ENCODE peak calls at places on chromosomes 1 and 21, in ten cellular contexts. One of them, this sample, is unnamed.

GRCh38 chr1:110605901-110606783 is at the start of gene KCNA2:
- DNase-seq in body of pancreas: peak; percentile 54
- DNase-seq in T-helper 22 cell: no peak
- DNase-seq in T-helper 9 cell: no peak
- DNase-seq in endothelial cell: peak; percentile 63
- DNase-seq in activated naive CD4-positive, alpha-beta T cell treated with anti-CD3 and anti-CD28 coated beads, Interleukin-2, amount 50 U/mL, for 16 hours: peak; percentile 18
- DNase-seq in H9: peak; percentile 71
- DNase-seq in NCI-H1417: peak; percentile 54
- DNase-seq in activated CD4-positive, CD25-positive, alpha-beta regulatory T cell treated with anti-CD3 and anti-CD28 coated beads, Interleukin-2, amount 50 U/mL, for 16 hours: no peak
- DNase-seq in foreskin fibroblast: peak; percentile 46
- DNase-seq in this sample: peak; percentile 43

GRCh38 chr1:15282038-15282437 is 35.0 kb downstream of the FHAD1 start:
- DNase-seq in NCI-H1417: no peak
- DNase-seq in activated naive CD4-positive, alpha-beta T cell treated with anti-CD3 and anti-CD28 coated beads, Interleukin-2, amount 50 U/mL, for 16 hours: no peak
- DNase-seq in body of pancreas: no peak
- DNase-seq in foreskin fibroblast: no peak
- DNase-seq in endothelial cell: no peak
- DNase-seq in T-helper 9 cell: no peak
- DNase-seq in T-helper 22 cell: no peak
- DNase-seq in H9: no peak
- DNase-seq in activated CD4-positive, CD25-positive, alpha-beta regulatory T cell treated with anti-CD3 and anti-CD28 coated beads, Interleukin-2, amount 50 U/mL, for 16 hours: no peak
- DNase-seq in this sample: no peak

GRCh38 chr1:30171956-30172694 is 551.3 kb downstream of the MATN1 start:
- DNase-seq in foreskin fibroblast: no peak
- DNase-seq in NCI-H1417: no peak
- DNase-seq in body of pancreas: no peak
- DNase-seq in activated CD4-positive, CD25-positive, alpha-beta regulatory T cell treated with anti-CD3 and anti-CD28 coated beads, Interleukin-2, amount 50 U/mL, for 16 hours: no peak
- DNase-seq in H9: no peak
- DNase-seq in activated naive CD4-positive, alpha-beta T cell treated with anti-CD3 and anti-CD28 coated beads, Interleukin-2, amount 50 U/mL, for 16 hours: no peak
- DNase-seq in T-helper 22 cell: no peak
- DNase-seq in T-helper 9 cell: no peak
- DNase-seq in endothelial cell: no peak
- DNase-seq in this sample: no peak

GRCh38 chr1:61097326-61097725 is 15.0 kb downstream of the NFIA start:
- DNase-seq in activated CD4-positive, CD25-positive, alpha-beta regulatory T cell treated with anti-CD3 and anti-CD28 coated beads, Interleukin-2, amount 50 U/mL, for 16 hours: no peak
- DNase-seq in foreskin fibroblast: peak; percentile 78
- DNase-seq in endothelial cell: no peak
- DNase-seq in body of pancreas: no peak
- DNase-seq in H9: no peak
- DNase-seq in activated naive CD4-positive, alpha-beta T cell treated with anti-CD3 and anti-CD28 coated beads, Interleukin-2, amount 50 U/mL, for 16 hours: no peak
- DNase-seq in T-helper 22 cell: no peak
- DNase-seq in T-helper 9 cell: no peak
- DNase-seq in NCI-H1417: no peak
- DNase-seq in this sample: no peak

GRCh38 chr1:104648269-104648691 is 898.6 kb downstream of the AMY1C start:
- DNase-seq in endothelial cell: peak; percentile 12
- DNase-seq in H9: no peak
- DNase-seq in activated CD4-positive, CD25-positive, alpha-beta regulatory T cell treated with anti-CD3 and anti-CD28 coated beads, Interleukin-2, amount 50 U/mL, for 16 hours: no peak
- DNase-seq in T-helper 22 cell: no peak
- DNase-seq in foreskin fibroblast: peak; percentile 9
- DNase-seq in NCI-H1417: peak; percentile 95
- DNase-seq in activated naive CD4-positive, alpha-beta T cell treated with anti-CD3 and anti-CD28 coated beads, Interleukin-2, amount 50 U/mL, for 16 hours: no peak
- DNase-seq in body of pancreas: no peak
- DNase-seq in T-helper 9 cell: no peak
- DNase-seq in this sample: no peak

GRCh38 chr1:225866061-225866844 is 15.9 kb downstream of the TMEM63A start:
- DNase-seq in endothelial cell: no peak
- DNase-seq in activated naive CD4-positive, alpha-beta T cell treated with anti-CD3 and anti-CD28 coated beads, Interleukin-2, amount 50 U/mL, for 16 hours: peak; percentile 81
- DNase-seq in T-helper 22 cell: peak; percentile 71
- DNase-seq in body of pancreas: no peak
- DNase-seq in foreskin fibroblast: peak; percentile 59
- DNase-seq in H9: no peak
- DNase-seq in activated CD4-positive, CD25-positive, alpha-beta regulatory T cell treated with anti-CD3 and anti-CD28 coated beads, Interleukin-2, amount 50 U/mL, for 16 hours: peak; percentile 38
- DNase-seq in NCI-H1417: no peak
- DNase-seq in T-helper 9 cell: peak; percentile 57
- DNase-seq in this sample: no peak

GRCh38 chr1:67175713-67176112 is 9.5 kb downstream of the IL23R start:
- DNase-seq in endothelial cell: no peak
- DNase-seq in T-helper 9 cell: no peak
- DNase-seq in activated naive CD4-positive, alpha-beta T cell treated with anti-CD3 and anti-CD28 coated beads, Interleukin-2, amount 50 U/mL, for 16 hours: no peak
- DNase-seq in H9: no peak
- DNase-seq in T-helper 22 cell: no peak
- DNase-seq in activated CD4-positive, CD25-positive, alpha-beta regulatory T cell treated with anti-CD3 and anti-CD28 coated beads, Interleukin-2, amount 50 U/mL, for 16 hours: no peak
- DNase-seq in body of pancreas: no peak
- DNase-seq in NCI-H1417: no peak
- DNase-seq in foreskin fibroblast: no peak
- DNase-seq in this sample: no peak

GRCh38 chr1:198858026-198858425 is 219.2 kb downstream of the PTPRC start:
- DNase-seq in activated CD4-positive, CD25-positive, alpha-beta regulatory T cell treated with anti-CD3 and anti-CD28 coated beads, Interleukin-2, amount 50 U/mL, for 16 hours: no peak
- DNase-seq in activated naive CD4-positive, alpha-beta T cell treated with anti-CD3 and anti-CD28 coated beads, Interleukin-2, amount 50 U/mL, for 16 hours: no peak
- DNase-seq in NCI-H1417: no peak
- DNase-seq in foreskin fibroblast: no peak
- DNase-seq in H9: no peak
- DNase-seq in body of pancreas: no peak
- DNase-seq in T-helper 9 cell: no peak
- DNase-seq in T-helper 22 cell: no peak
- DNase-seq in endothelial cell: no peak
- DNase-seq in this sample: no peak

GRCh38 chr1:207807395-207808321 is 55.8 kb downstream of the CD46 start:
- DNase-seq in H9: no peak
- DNase-seq in NCI-H1417: no peak
- DNase-seq in activated naive CD4-positive, alpha-beta T cell treated with anti-CD3 and anti-CD28 coated beads, Interleukin-2, amount 50 U/mL, for 16 hours: no peak
- DNase-seq in endothelial cell: no peak
- DNase-seq in T-helper 9 cell: no peak
- DNase-seq in foreskin fibroblast: no peak
- DNase-seq in activated CD4-positive, CD25-positive, alpha-beta regulatory T cell treated with anti-CD3 and anti-CD28 coated beads, Interleukin-2, amount 50 U/mL, for 16 hours: no peak
- DNase-seq in body of pancreas: peak; percentile 62
- DNase-seq in T-helper 22 cell: no peak
- DNase-seq in this sample: no peak

GRCh38 chr1:54153548-54154439 is 994 bp upstream of the CDCP2 start:
- DNase-seq in T-helper 22 cell: no peak
- DNase-seq in T-helper 9 cell: no peak
- DNase-seq in activated naive CD4-positive, alpha-beta T cell treated with anti-CD3 and anti-CD28 coated beads, Interleukin-2, amount 50 U/mL, for 16 hours: no peak
- DNase-seq in H9: peak; percentile 55
- DNase-seq in activated CD4-positive, CD25-positive, alpha-beta regulatory T cell treated with anti-CD3 and anti-CD28 coated beads, Interleukin-2, amount 50 U/mL, for 16 hours: no peak
- DNase-seq in endothelial cell: no peak
- DNase-seq in foreskin fibroblast: peak; percentile 85
- DNase-seq in body of pancreas: peak; percentile 65
- DNase-seq in NCI-H1417: no peak
- DNase-seq in this sample: peak; percentile 55

GRCh38 chr1:87141556-87141955 is 187.1 kb upstream of the LMO4 start:
- DNase-seq in body of pancreas: no peak
- DNase-seq in H9: no peak
- DNase-seq in activated naive CD4-positive, alpha-beta T cell treated with anti-CD3 and anti-CD28 coated beads, Interleukin-2, amount 50 U/mL, for 16 hours: no peak
- DNase-seq in T-helper 22 cell: no peak
- DNase-seq in endothelial cell: no peak
- DNase-seq in T-helper 9 cell: no peak
- DNase-seq in activated CD4-positive, CD25-positive, alpha-beta regulatory T cell treated with anti-CD3 and anti-CD28 coated beads, Interleukin-2, amount 50 U/mL, for 16 hours: no peak
- DNase-seq in foreskin fibroblast: no peak
- DNase-seq in NCI-H1417: peak; percentile 91
- DNase-seq in this sample: no peak

GRCh38 chr1:192967211-192967877 is 91.8 kb downstream of the UCHL5 start:
- DNase-seq in H9: no peak
- DNase-seq in T-helper 22 cell: no peak
- DNase-seq in activated naive CD4-positive, alpha-beta T cell treated with anti-CD3 and anti-CD28 coated beads, Interleukin-2, amount 50 U/mL, for 16 hours: no peak
- DNase-seq in NCI-H1417: no peak
- DNase-seq in activated CD4-positive, CD25-positive, alpha-beta regulatory T cell treated with anti-CD3 and anti-CD28 coated beads, Interleukin-2, amount 50 U/mL, for 16 hours: no peak
- DNase-seq in T-helper 9 cell: no peak
- DNase-seq in foreskin fibroblast: no peak
- DNase-seq in body of pancreas: no peak
- DNase-seq in endothelial cell: no peak
- DNase-seq in this sample: no peak

GRCh38 chr1:55034476-55035133 is 4.7 kb upstream of the PCSK9 start:
- DNase-seq in body of pancreas: no peak
- DNase-seq in NCI-H1417: no peak
- DNase-seq in foreskin fibroblast: peak; percentile 60
- DNase-seq in endothelial cell: no peak
- DNase-seq in H9: no peak
- DNase-seq in activated CD4-positive, CD25-positive, alpha-beta regulatory T cell treated with anti-CD3 and anti-CD28 coated beads, Interleukin-2, amount 50 U/mL, for 16 hours: no peak
- DNase-seq in T-helper 22 cell: no peak
- DNase-seq in activated naive CD4-positive, alpha-beta T cell treated with anti-CD3 and anti-CD28 coated beads, Interleukin-2, amount 50 U/mL, for 16 hours: no peak
- DNase-seq in T-helper 9 cell: no peak
- DNase-seq in this sample: no peak

GRCh38 chr1:2446394-2446793 is 29.7 kb upstream of the PLCH2 start:
- DNase-seq in activated CD4-positive, CD25-positive, alpha-beta regulatory T cell treated with anti-CD3 and anti-CD28 coated beads, Interleukin-2, amount 50 U/mL, for 16 hours: no peak
- DNase-seq in foreskin fibroblast: peak; percentile 59
- DNase-seq in endothelial cell: no peak
- DNase-seq in T-helper 22 cell: no peak
- DNase-seq in activated naive CD4-positive, alpha-beta T cell treated with anti-CD3 and anti-CD28 coated beads, Interleukin-2, amount 50 U/mL, for 16 hours: no peak
- DNase-seq in T-helper 9 cell: no peak
- DNase-seq in H9: no peak
- DNase-seq in NCI-H1417: peak; percentile 3
- DNase-seq in body of pancreas: no peak
- DNase-seq in this sample: no peak

GRCh38 chr1:174135200-174135599 is 24.1 kb upstream of the RABGAP1L start:
- DNase-seq in T-helper 22 cell: no peak
- DNase-seq in activated CD4-positive, CD25-positive, alpha-beta regulatory T cell treated with anti-CD3 and anti-CD28 coated beads, Interleukin-2, amount 50 U/mL, for 16 hours: no peak
- DNase-seq in H9: no peak
- DNase-seq in NCI-H1417: no peak
- DNase-seq in foreskin fibroblast: peak; percentile 11
- DNase-seq in T-helper 9 cell: no peak
- DNase-seq in body of pancreas: no peak
- DNase-seq in activated naive CD4-positive, alpha-beta T cell treated with anti-CD3 and anti-CD28 coated beads, Interleukin-2, amount 50 U/mL, for 16 hours: no peak
- DNase-seq in endothelial cell: no peak
- DNase-seq in this sample: no peak

GRCh38 chr1:18900303-18900841 is 2.0 kb downstream of the ALDH4A1 start:
- DNase-seq in T-helper 22 cell: no peak
- DNase-seq in activated CD4-positive, CD25-positive, alpha-beta regulatory T cell treated with anti-CD3 and anti-CD28 coated beads, Interleukin-2, amount 50 U/mL, for 16 hours: no peak
- DNase-seq in body of pancreas: no peak
- DNase-seq in NCI-H1417: no peak
- DNase-seq in activated naive CD4-positive, alpha-beta T cell treated with anti-CD3 and anti-CD28 coated beads, Interleukin-2, amount 50 U/mL, for 16 hours: no peak
- DNase-seq in T-helper 9 cell: no peak
- DNase-seq in foreskin fibroblast: peak; percentile 42
- DNase-seq in endothelial cell: no peak
- DNase-seq in H9: no peak
- DNase-seq in this sample: no peak

GRCh38 chr1:86753700-86754099 is 49.3 kb downstream of the SH3GLB1 start:
- DNase-seq in activated CD4-positive, CD25-positive, alpha-beta regulatory T cell treated with anti-CD3 and anti-CD28 coated beads, Interleukin-2, amount 50 U/mL, for 16 hours: no peak
- DNase-seq in T-helper 22 cell: no peak
- DNase-seq in body of pancreas: no peak
- DNase-seq in endothelial cell: no peak
- DNase-seq in T-helper 9 cell: no peak
- DNase-seq in foreskin fibroblast: peak; percentile 52
- DNase-seq in H9: no peak
- DNase-seq in activated naive CD4-positive, alpha-beta T cell treated with anti-CD3 and anti-CD28 coated beads, Interleukin-2, amount 50 U/mL, for 16 hours: no peak
- DNase-seq in NCI-H1417: peak; percentile 78
- DNase-seq in this sample: no peak

GRCh38 chr1:153796786-153797659 is 21.8 kb downstream of the SLC27A3 start:
- DNase-seq in T-helper 9 cell: peak; percentile 83
- DNase-seq in activated CD4-positive, CD25-positive, alpha-beta regulatory T cell treated with anti-CD3 and anti-CD28 coated beads, Interleukin-2, amount 50 U/mL, for 16 hours: peak; percentile 72
- DNase-seq in activated naive CD4-positive, alpha-beta T cell treated with anti-CD3 and anti-CD28 coated beads, Interleukin-2, amount 50 U/mL, for 16 hours: peak; percentile 83
- DNase-seq in body of pancreas: peak; percentile 91
- DNase-seq in foreskin fibroblast: peak; percentile 78
- DNase-seq in NCI-H1417: peak; percentile 79
- DNase-seq in H9: peak; percentile 84
- DNase-seq in T-helper 22 cell: peak; percentile 53
- DNase-seq in endothelial cell: peak; percentile 76
- DNase-seq in this sample: peak; percentile 96

GRCh38 chr1:26164036-26164927 is 4.5 kb downstream of the C1orf232 start:
- DNase-seq in T-helper 9 cell: peak; percentile 53
- DNase-seq in body of pancreas: peak; percentile 52
- DNase-seq in activated CD4-positive, CD25-positive, alpha-beta regulatory T cell treated with anti-CD3 and anti-CD28 coated beads, Interleukin-2, amount 50 U/mL, for 16 hours: no peak
- DNase-seq in endothelial cell: peak; percentile 78
- DNase-seq in foreskin fibroblast: peak; percentile 69
- DNase-seq in H9: peak; percentile 85
- DNase-seq in activated naive CD4-positive, alpha-beta T cell treated with anti-CD3 and anti-CD28 coated beads, Interleukin-2, amount 50 U/mL, for 16 hours: peak; percentile 65
- DNase-seq in T-helper 22 cell: no peak
- DNase-seq in NCI-H1417: peak; percentile 19
- DNase-seq in this sample: peak; percentile 34

GRCh38 chr1:47785561-47786271 is 211.5 kb downstream of the TRABD2B start:
- DNase-seq in activated CD4-positive, CD25-positive, alpha-beta regulatory T cell treated with anti-CD3 and anti-CD28 coated beads, Interleukin-2, amount 50 U/mL, for 16 hours: no peak
- DNase-seq in T-helper 22 cell: no peak
- DNase-seq in body of pancreas: no peak
- DNase-seq in activated naive CD4-positive, alpha-beta T cell treated with anti-CD3 and anti-CD28 coated beads, Interleukin-2, amount 50 U/mL, for 16 hours: no peak
- DNase-seq in foreskin fibroblast: peak; percentile 41
- DNase-seq in T-helper 9 cell: no peak
- DNase-seq in NCI-H1417: no peak
- DNase-seq in H9: peak; percentile 78
- DNase-seq in endothelial cell: peak; percentile 28
- DNase-seq in this sample: peak; percentile 48

GRCh38 chr1:245168921-245169320 is 14.1 kb downstream of the KIF26B start:
- DNase-seq in T-helper 22 cell: no peak
- DNase-seq in activated CD4-positive, CD25-positive, alpha-beta regulatory T cell treated with anti-CD3 and anti-CD28 coated beads, Interleukin-2, amount 50 U/mL, for 16 hours: no peak
- DNase-seq in foreskin fibroblast: no peak
- DNase-seq in endothelial cell: no peak
- DNase-seq in activated naive CD4-positive, alpha-beta T cell treated with anti-CD3 and anti-CD28 coated beads, Interleukin-2, amount 50 U/mL, for 16 hours: no peak
- DNase-seq in body of pancreas: no peak
- DNase-seq in NCI-H1417: no peak
- DNase-seq in T-helper 9 cell: no peak
- DNase-seq in H9: no peak
- DNase-seq in this sample: peak; percentile 34

GRCh38 chr21:40067751-40068150 is 200.5 kb downstream of the PCP4 start:
- DNase-seq in foreskin fibroblast: no peak
- DNase-seq in T-helper 22 cell: no peak
- DNase-seq in endothelial cell: no peak
- DNase-seq in T-helper 9 cell: no peak
- DNase-seq in activated naive CD4-positive, alpha-beta T cell treated with anti-CD3 and anti-CD28 coated beads, Interleukin-2, amount 50 U/mL, for 16 hours: no peak
- DNase-seq in NCI-H1417: no peak
- DNase-seq in body of pancreas: no peak
- DNase-seq in H9: no peak
- DNase-seq in activated CD4-positive, CD25-positive, alpha-beta regulatory T cell treated with anti-CD3 and anti-CD28 coated beads, Interleukin-2, amount 50 U/mL, for 16 hours: no peak
- DNase-seq in this sample: no peak

GRCh38 chr1:219961684-219962083 is 33.3 kb upstream of the SLC30A10 start:
- DNase-seq in endothelial cell: no peak
- DNase-seq in activated naive CD4-positive, alpha-beta T cell treated with anti-CD3 and anti-CD28 coated beads, Interleukin-2, amount 50 U/mL, for 16 hours: no peak
- DNase-seq in H9: no peak
- DNase-seq in body of pancreas: no peak
- DNase-seq in T-helper 9 cell: no peak
- DNase-seq in foreskin fibroblast: no peak
- DNase-seq in activated CD4-positive, CD25-positive, alpha-beta regulatory T cell treated with anti-CD3 and anti-CD28 coated beads, Interleukin-2, amount 50 U/mL, for 16 hours: no peak
- DNase-seq in T-helper 22 cell: no peak
- DNase-seq in NCI-H1417: no peak
- DNase-seq in this sample: no peak

GRCh38 chr1:238960071-238960470 is 426.3 kb upstream of the CHRM3 start:
- DNase-seq in T-helper 9 cell: no peak
- DNase-seq in body of pancreas: no peak
- DNase-seq in H9: no peak
- DNase-seq in endothelial cell: no peak
- DNase-seq in activated CD4-positive, CD25-positive, alpha-beta regulatory T cell treated with anti-CD3 and anti-CD28 coated beads, Interleukin-2, amount 50 U/mL, for 16 hours: no peak
- DNase-seq in foreskin fibroblast: no peak
- DNase-seq in NCI-H1417: no peak
- DNase-seq in T-helper 22 cell: no peak
- DNase-seq in activated naive CD4-positive, alpha-beta T cell treated with anti-CD3 and anti-CD28 coated beads, Interleukin-2, amount 50 U/mL, for 16 hours: no peak
- DNase-seq in this sample: peak; percentile 58

GRCh38 chr1:37951783-37952624 is 5.2 kb upstream of the INPP5B start:
- DNase-seq in endothelial cell: no peak
- DNase-seq in activated CD4-positive, CD25-positive, alpha-beta regulatory T cell treated with anti-CD3 and anti-CD28 coated beads, Interleukin-2, amount 50 U/mL, for 16 hours: no peak
- DNase-seq in T-helper 9 cell: no peak
- DNase-seq in NCI-H1417: no peak
- DNase-seq in activated naive CD4-positive, alpha-beta T cell treated with anti-CD3 and anti-CD28 coated beads, Interleukin-2, amount 50 U/mL, for 16 hours: no peak
- DNase-seq in H9: no peak
- DNase-seq in T-helper 22 cell: no peak
- DNase-seq in foreskin fibroblast: no peak
- DNase-seq in body of pancreas: no peak
- DNase-seq in this sample: no peak

GRCh38 chr21:46397211-46397905 is 61.3 kb upstream of the DIP2A start:
- DNase-seq in activated CD4-positive, CD25-positive, alpha-beta regulatory T cell treated with anti-CD3 and anti-CD28 coated beads, Interleukin-2, amount 50 U/mL, for 16 hours: no peak
- DNase-seq in T-helper 9 cell: no peak
- DNase-seq in foreskin fibroblast: no peak
- DNase-seq in activated naive CD4-positive, alpha-beta T cell treated with anti-CD3 and anti-CD28 coated beads, Interleukin-2, amount 50 U/mL, for 16 hours: no peak
- DNase-seq in T-helper 22 cell: no peak
- DNase-seq in endothelial cell: no peak
- DNase-seq in H9: no peak
- DNase-seq in NCI-H1417: no peak
- DNase-seq in body of pancreas: no peak
- DNase-seq in this sample: no peak

GRCh38 chr1:109895720-109896504 is 14.7 kb upstream of the CSF1 start:
- DNase-seq in body of pancreas: no peak
- DNase-seq in T-helper 9 cell: no peak
- DNase-seq in activated naive CD4-positive, alpha-beta T cell treated with anti-CD3 and anti-CD28 coated beads, Interleukin-2, amount 50 U/mL, for 16 hours: no peak
- DNase-seq in activated CD4-positive, CD25-positive, alpha-beta regulatory T cell treated with anti-CD3 and anti-CD28 coated beads, Interleukin-2, amount 50 U/mL, for 16 hours: no peak
- DNase-seq in foreskin fibroblast: peak; percentile 66
- DNase-seq in NCI-H1417: no peak
- DNase-seq in T-helper 22 cell: no peak
- DNase-seq in endothelial cell: peak; percentile 47
- DNase-seq in H9: no peak
- DNase-seq in this sample: no peak

GRCh38 chr1:235608278-235608677 is 41.3 kb downstream of the GNG4 start:
- DNase-seq in foreskin fibroblast: no peak
- DNase-seq in T-helper 9 cell: no peak
- DNase-seq in T-helper 22 cell: no peak
- DNase-seq in body of pancreas: no peak
- DNase-seq in H9: no peak
- DNase-seq in endothelial cell: no peak
- DNase-seq in activated naive CD4-positive, alpha-beta T cell treated with anti-CD3 and anti-CD28 coated beads, Interleukin-2, amount 50 U/mL, for 16 hours: no peak
- DNase-seq in NCI-H1417: no peak
- DNase-seq in activated CD4-positive, CD25-positive, alpha-beta regulatory T cell treated with anti-CD3 and anti-CD28 coated beads, Interleukin-2, amount 50 U/mL, for 16 hours: no peak
- DNase-seq in this sample: no peak